ENCODE peak calls at places on chromosome 10, in four cellular contexts. One of them, this sample, is unnamed.

GRCh38 chr10:127715782-127716378 is 21.1 kb upstream of the FOXI2 start:
- DNase-seq in thyroid gland: no peak
- DNase-seq in K562: peak
- DNase-seq in GM12891: no peak
- DNase-seq in this sample: peak

GRCh38 chr10:133544506-133544905 is 17.3 kb downstream of the CYP2E1 start:
- DNase-seq in GM12891: no peak
- DNase-seq in K562: no peak
- DNase-seq in thyroid gland: no peak
- DNase-seq in this sample: no peak

GRCh38 chr10:128065881-128066534 is 60.2 kb downstream of the MKI67 start:
- DNase-seq in K562: no peak
- DNase-seq in GM12891: no peak
- DNase-seq in thyroid gland: no peak
- DNase-seq in this sample: no peak

GRCh38 chr10:123392182-123392930 is 238.2 kb downstream of the BUB3 start:
- DNase-seq in GM12891: peak
- DNase-seq in K562: no peak
- DNase-seq in thyroid gland: no peak
- DNase-seq in this sample: no peak

GRCh38 chr10:35382096-35382495 is 45.8 kb downstream of the CCNY start:
- DNase-seq in GM12891: no peak
- DNase-seq in thyroid gland: no peak
- DNase-seq in K562: no peak
- DNase-seq in this sample: no peak

GRCh38 chr10:11899067-11899876 is 76.1 kb downstream of the PROSER2 start:
- DNase-seq in GM12891: no peak
- DNase-seq in K562: no peak
- DNase-seq in thyroid gland: no peak
- DNase-seq in this sample: no peak

GRCh38 chr10:71338728-71339495 is 19.9 kb downstream of the SLC29A3 start:
- DNase-seq in thyroid gland: no peak
- DNase-seq in GM12891: no peak
- DNase-seq in K562: peak
- DNase-seq in this sample: peak

GRCh38 chr10:45380903-45381610 is 7.0 kb downstream of the ALOX5 start:
- DNase-seq in thyroid gland: no peak
- DNase-seq in K562: no peak
- DNase-seq in GM12891: no peak
- DNase-seq in this sample: no peak

GRCh38 chr10:13317474-13317873 is 17.6 kb upstream of the PHYH start:
- DNase-seq in thyroid gland: no peak
- DNase-seq in K562: no peak
- DNase-seq in GM12891: no peak
- DNase-seq in this sample: no peak

GRCh38 chr10:21724695-21725371 is 190.8 kb downstream of the MLLT10 start:
- DNase-seq in thyroid gland: peak
- DNase-seq in GM12891: peak
- DNase-seq in K562: peak
- DNase-seq in this sample: peak

GRCh38 chr10:118568327-118568848 is 27.1 kb downstream of the PRLHR start:
- DNase-seq in thyroid gland: peak
- DNase-seq in K562: peak
- DNase-seq in GM12891: peak
- DNase-seq in this sample: peak

GRCh38 chr10:47031251-47031952 is 120.2 kb downstream of the PTPN20 start:
- DNase-seq in GM12891: no peak
- DNase-seq in thyroid gland: no peak
- DNase-seq in K562: peak
- DNase-seq in this sample: peak

GRCh38 chr10:4810093-4810492 is 15.9 kb upstream of the AKR1E2 start:
- DNase-seq in K562: no peak
- DNase-seq in GM12891: no peak
- DNase-seq in thyroid gland: peak
- DNase-seq in this sample: no peak

GRCh38 chr10:70119623-70120022 is 13.0 kb downstream of the AIFM2 start:
- DNase-seq in K562: no peak
- DNase-seq in thyroid gland: no peak
- DNase-seq in GM12891: no peak
- DNase-seq in this sample: no peak

GRCh38 chr10:15368456-15368855 is 2.6 kb downstream of the FAM171A1 start:
- DNase-seq in GM12891: no peak
- DNase-seq in K562: no peak
- DNase-seq in thyroid gland: no peak
- DNase-seq in this sample: no peak

GRCh38 chr10:112663181-112663879 is 216.3 kb downstream of the VTI1A start:
- DNase-seq in K562: no peak
- DNase-seq in GM12891: no peak
- DNase-seq in thyroid gland: no peak
- DNase-seq in this sample: no peak

GRCh38 chr10:98425511-98426352 is 10.8 kb upstream of the PYROXD2 start:
- DNase-seq in GM12891: peak
- DNase-seq in K562: peak
- DNase-seq in thyroid gland: no peak
- DNase-seq in this sample: peak

GRCh38 chr10:129741978-129742741 is 221.9 kb downstream of the EBF3 start:
- DNase-seq in thyroid gland: no peak
- DNase-seq in K562: no peak
- DNase-seq in GM12891: no peak
- DNase-seq in this sample: no peak

GRCh38 chr10:118216071-118216470 is 126.1 kb downstream of the FAM204A start:
- DNase-seq in thyroid gland: no peak
- DNase-seq in K562: no peak
- DNase-seq in GM12891: no peak
- DNase-seq in this sample: no peak

GRCh38 chr10:77392236-77392721 is 245.3 kb downstream of the KCNMA1 start:
- DNase-seq in thyroid gland: no peak
- DNase-seq in GM12891: no peak
- DNase-seq in K562: no peak
- DNase-seq in this sample: no peak

GRCh38 chr10:23114228-23114850 is 19.0 kb downstream of the MSRB2 start:
- DNase-seq in thyroid gland: peak
- DNase-seq in GM12891: no peak
- DNase-seq in K562: no peak
- DNase-seq in this sample: no peak

GRCh38 chr10:23001901-23002516 is 74.2 kb downstream of the ARMC3 start:
- DNase-seq in K562: no peak
- DNase-seq in GM12891: no peak
- DNase-seq in thyroid gland: peak
- DNase-seq in this sample: no peak

GRCh38 chr10:112520864-112521263 is 73.8 kb downstream of the VTI1A start:
- DNase-seq in thyroid gland: no peak
- DNase-seq in GM12891: no peak
- DNase-seq in K562: no peak
- DNase-seq in this sample: no peak

GRCh38 chr10:110868981-110869380 is 2.7 kb upstream of the PDCD4 start:
- DNase-seq in K562: no peak
- DNase-seq in GM12891: no peak
- DNase-seq in thyroid gland: no peak
- DNase-seq in this sample: no peak

GRCh38 chr10:42149027-42149700 is 489.2 kb downstream of the ZNF33B start:
- DNase-seq in K562: no peak
- DNase-seq in GM12891: no peak
- DNase-seq in thyroid gland: peak
- DNase-seq in this sample: no peak

GRCh38 chr10:10782603-10783002 is 235.1 kb upstream of the CELF2 start:
- DNase-seq in GM12891: no peak
- DNase-seq in K562: no peak
- DNase-seq in thyroid gland: no peak
- DNase-seq in this sample: no peak

GRCh38 chr10:71599518-71599917 is 120.1 kb downstream of the C10orf105 start:
- DNase-seq in GM12891: no peak
- DNase-seq in thyroid gland: no peak
- DNase-seq in K562: no peak
- DNase-seq in this sample: no peak

GRCh38 chr10:6558272-6558671 is 21.8 kb downstream of the PRKCQ start:
- DNase-seq in thyroid gland: no peak
- DNase-seq in K562: no peak
- DNase-seq in GM12891: no peak
- DNase-seq in this sample: no peak

GRCh38 chr10:101028446-101029244 is 2.3 kb downstream of the PDZD7 start:
- DNase-seq in thyroid gland: no peak
- DNase-seq in GM12891: no peak
- DNase-seq in K562: no peak
- DNase-seq in this sample: no peak

GRCh38 chr10:28382520-28383269 is 79.8 kb upstream of the MPP7 start:
- DNase-seq in thyroid gland: no peak
- DNase-seq in GM12891: no peak
- DNase-seq in K562: no peak
- DNase-seq in this sample: no peak

GRCh38 chr10:91215384-91215783 is 5.1 kb upstream of the PCGF5 start:
- DNase-seq in K562: no peak
- DNase-seq in GM12891: no peak
- DNase-seq in thyroid gland: no peak
- DNase-seq in this sample: no peak

GRCh38 chr10:91220954-91221696 is 662 bp downstream of the PCGF5 start:
- DNase-seq in thyroid gland: peak
- DNase-seq in K562: peak
- DNase-seq in GM12891: no peak
- DNase-seq in this sample: peak

GRCh38 chr10:91214906-91215305 is 5.6 kb upstream of the PCGF5 start:
- DNase-seq in thyroid gland: no peak
- DNase-seq in GM12891: no peak
- DNase-seq in K562: no peak
- DNase-seq in this sample: no peak

GRCh38 chr10:91219371-91220193 is 881 bp upstream of the PCGF5 start:
- DNase-seq in GM12891: no peak
- DNase-seq in thyroid gland: no peak
- DNase-seq in K562: no peak
- DNase-seq in this sample: peak

GRCh38 chr10:91220194-91220953 is at the start of gene PCGF5:
- DNase-seq in GM12891: peak
- DNase-seq in thyroid gland: peak
- DNase-seq in K562: peak
- DNase-seq in this sample: peak
- TF ChIP-seq POLR2A in GM12891: peak
- TF ChIP-seq POLR2A in thyroid gland: peak
- TF ChIP-seq POLR2A in K562: peak
- TF ChIP-seq POLR2A in this sample: peak

GRCh38 chr10:31603245-31604087 is 284.4 kb downstream of the ZEB1 start:
- DNase-seq in K562: peak
- DNase-seq in GM12891: peak
- DNase-seq in thyroid gland: peak
- DNase-seq in this sample: peak
- TF ChIP-seq POLR2A in K562: no peak
- TF ChIP-seq POLR2A in GM12891: no peak
- TF ChIP-seq POLR2A in thyroid gland: peak
- TF ChIP-seq POLR2A in this sample: no peak

DNA sequence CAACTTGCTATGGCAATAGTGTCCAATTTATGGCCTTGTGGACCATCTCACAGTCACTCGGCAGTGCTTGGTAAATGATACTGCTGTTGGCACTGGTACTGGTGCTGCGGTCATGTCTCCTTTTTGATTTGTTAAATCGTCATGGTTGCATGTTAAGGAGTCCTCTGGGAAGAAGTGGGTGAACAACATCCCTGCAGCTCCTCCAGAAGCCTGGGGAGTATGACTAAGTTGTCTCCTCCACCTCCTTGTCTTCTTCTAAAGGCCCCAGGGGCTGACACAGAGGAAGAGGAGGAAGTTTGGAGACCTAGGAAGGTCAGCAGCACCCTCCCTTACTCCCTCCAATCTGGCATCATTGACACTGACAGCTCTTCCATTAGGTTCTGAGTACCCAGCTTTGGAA is 8.5 kb downstream of the ITPRIP start:
- DNase-seq in K562: no peak
- DNase-seq in thyroid gland: no peak
- DNase-seq in GM12891: no peak
- DNase-seq in this sample: no peak
- TF ChIP-seq POLR2A in K562: no peak
- TF ChIP-seq POLR2A in thyroid gland: no peak
- TF ChIP-seq POLR2A in GM12891: no peak
- TF ChIP-seq POLR2A in this sample: no peak

DNA sequence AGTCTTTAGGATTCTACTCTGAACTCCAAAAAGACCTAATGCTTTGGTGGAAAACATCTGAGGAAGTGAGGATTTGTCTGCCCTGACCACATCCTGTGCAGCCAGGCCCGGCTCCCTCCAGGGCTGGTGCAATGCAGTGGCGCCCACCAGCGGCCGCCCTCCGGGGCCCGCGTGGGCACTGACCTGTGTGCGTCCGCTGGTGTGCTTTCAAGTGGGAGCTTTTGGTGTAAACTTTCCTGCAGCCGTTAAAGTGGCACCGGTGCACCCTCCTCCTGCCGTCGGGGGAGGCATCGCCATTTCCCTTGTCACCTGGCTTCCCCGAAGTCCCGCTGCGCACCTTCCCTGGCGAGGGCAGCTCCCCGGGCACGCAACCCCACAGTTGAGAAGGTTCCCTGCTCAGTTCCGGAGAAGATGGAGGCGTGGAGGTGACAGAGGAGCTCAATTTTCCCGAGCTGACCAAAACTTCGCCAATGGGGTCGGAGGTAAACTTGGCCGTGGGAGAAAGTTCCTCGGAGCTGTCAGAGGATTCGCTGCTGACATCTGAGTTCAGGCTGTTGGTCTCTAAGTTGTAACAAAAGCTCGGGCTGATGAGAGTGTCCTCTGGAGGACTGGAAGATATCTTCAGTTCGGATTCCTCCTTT is 3.4 kb downstream of the KLF6 start:
- DNase-seq in GM12891: no peak
- DNase-seq in K562: no peak
- DNase-seq in thyroid gland: peak
- DNase-seq in this sample: no peak
- TF ChIP-seq POLR2A in GM12891: no peak
- TF ChIP-seq POLR2A in K562: no peak
- TF ChIP-seq POLR2A in thyroid gland: no peak
- TF ChIP-seq POLR2A in this sample: peak

DNA sequence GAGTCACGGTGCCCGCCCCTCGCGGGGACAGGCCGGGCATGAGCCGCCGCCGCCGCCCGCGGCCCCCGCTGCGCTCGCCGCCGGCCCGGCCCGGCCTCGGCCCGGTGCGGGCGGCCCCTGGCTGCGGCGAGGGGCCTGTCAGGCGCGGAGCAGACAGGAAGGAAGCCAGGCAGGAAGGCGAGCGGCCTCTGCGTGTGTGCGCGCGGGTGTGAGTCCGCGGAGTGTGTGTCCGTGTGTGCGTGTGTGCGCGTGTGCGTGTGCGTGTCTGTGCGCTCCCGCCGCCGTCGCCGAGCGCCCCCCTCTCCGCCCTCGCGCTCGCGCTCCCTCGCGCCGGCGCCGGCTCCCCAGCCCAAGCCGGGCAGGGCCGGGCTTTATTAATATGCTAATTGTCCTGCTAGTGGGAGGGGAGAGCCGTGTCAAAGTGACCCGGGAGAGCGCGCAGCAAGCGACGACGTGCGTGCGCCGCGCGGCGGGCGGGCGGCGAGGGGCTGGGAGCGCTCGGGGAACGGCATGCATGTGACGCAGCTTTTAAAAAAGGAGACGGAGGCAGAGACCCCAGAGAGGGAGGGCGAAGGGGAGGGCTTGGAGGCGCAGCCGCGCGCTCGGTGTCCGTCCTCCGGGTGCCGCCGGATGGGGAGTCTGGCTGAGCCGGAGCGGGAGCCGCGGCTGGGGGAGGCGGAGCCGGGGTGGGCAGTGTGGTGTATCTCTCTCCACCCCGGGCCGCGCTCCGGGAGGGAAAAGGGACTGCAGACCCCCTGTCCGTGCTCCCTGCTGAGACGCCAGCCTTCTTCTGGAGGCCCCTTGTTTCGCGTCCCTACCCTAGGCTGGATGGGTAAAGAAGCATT is at the start of gene LDB1:
- DNase-seq in K562: peak
- DNase-seq in GM12891: peak
- DNase-seq in thyroid gland: peak
- DNase-seq in this sample: peak
- TF ChIP-seq POLR2A in K562: peak
- TF ChIP-seq POLR2A in GM12891: peak
- TF ChIP-seq POLR2A in thyroid gland: peak
- TF ChIP-seq POLR2A in this sample: peak

This sample was measured in erythroblast.